ENCODE peak calls at places on chromosomes 2 and 18, in four cellular contexts. J is colonic mucosa, L is fibroblast of pulmonary artery, U is A673. H is an unnamed sample.

GRCh38 chr18:48418409-48419267 is 9.5 kb upstream of the ZBTB7C start:
- DNase-seq in J (no peak), L (no peak), U (no peak), H (no peak)

GRCh38 chr2:197383825-197384224 is 51.0 kb downstream of the SF3B1 start:
- DNase-seq in J (no peak), L (no peak), U (no peak), H (no peak)

GRCh38 chr2:103435010-103435409 is 673.2 kb downstream of the TMEM182 start:
- DNase-seq in J (no peak), L (no peak), U (no peak), H (peak)

GRCh38 chr2:200168641-200169265 is 137.7 kb upstream of the SPATS2L start:
- DNase-seq in J (no peak), L (no peak), U (no peak), H (no peak)

GRCh38 chr2:161982548-161982947 is 91.5 kb downstream of the DPP4 start:
- DNase-seq in J (peak), L (no peak), U (no peak), H (no peak)

GRCh38 chr18:79411614-79412526 is 16.1 kb downstream of the NFATC1 start:
- DNase-seq in J (no peak), L (no peak), U (no peak), H (no peak)

GRCh38 chr2:79585701-79586428 is 73.0 kb downstream of the CTNNA2 start:
- DNase-seq in J (no peak), L (no peak), U (no peak), H (peak)

GRCh38 chr2:170002096-170002495 is 174.8 kb downstream of the UBR3 start:
- DNase-seq in J (no peak), L (no peak), U (no peak), H (no peak)

GRCh38 chr18:13500227-13500865 is 226.0 kb downstream of the FAM210A start:
- DNase-seq in J (no peak), L (peak), U (peak), H (peak)

GRCh38 chr2:69946351-69947077 is 14.9 kb downstream of the ASPRV1 start:
- DNase-seq in J (no peak), L (peak), U (no peak), H (peak)

GRCh38 chr2:855177-855576 is 95.5 kb upstream of the SNTG2 start:
- DNase-seq in J (no peak), L (no peak), U (peak), H (peak)

GRCh38 chr2:10264506-10265327 is 38.0 kb upstream of the HPCAL1 start:
- DNase-seq in J (no peak), L (no peak), U (no peak), H (no peak)

GRCh38 chr2:25467743-25468142 is 126.0 kb upstream of the DNMT3A start:
- DNase-seq in J (no peak), L (no peak), U (no peak), H (no peak)

GRCh38 chr2:217535940-217536339 is 466.9 kb downstream of the TNS1 start:
- DNase-seq in J (no peak), L (no peak), U (no peak), H (no peak)

GRCh38 chr2:62036761-62037250 is 131.3 kb downstream of the COMMD1 start:
- DNase-seq in J (no peak), L (no peak), U (no peak), H (no peak)

GRCh38 chr2:75705921-75706320 is 4.8 kb downstream of the GCFC2 start:
- DNase-seq in J (no peak), L (peak), U (no peak), H (peak)

GRCh38 chr2:236485519-236485918 is 84.1 kb upstream of the ACKR3 start:
- DNase-seq in J (no peak), L (no peak), U (no peak), H (no peak)

GRCh38 chr18:68679531-68679930 is 35.4 kb downstream of the TMX3 start:
- DNase-seq in J (no peak), L (peak), U (no peak), H (peak)

GRCh38 chr2:237694423-237695194 is 67.2 kb downstream of the LRRFIP1 start:
- DNase-seq in J (no peak), L (no peak), U (no peak), H (no peak)
- H3K4me3 ChIP-seq in J (peak), L (peak), U (peak), H (peak)

GRCh38 chr2:55419514-55420243 is at the start of gene CCDC88A:
- DNase-seq in J (peak), L (peak), U (peak), H (peak)
- TF ChIP-seq CTCF in J (no peak), L (peak), U (peak), H (peak)

GRCh38 chr2:177262137-177262536 is 2.4 kb downstream of the NFE2L2 start:
- DNase-seq in J (peak), L (no peak), U (no peak), H (no peak)

GRCh38 chr2:177262958-177263450 is 1.5 kb downstream of the NFE2L2 start:
- DNase-seq in J (no peak), L (no peak), U (no peak), H (no peak)

GRCh38 chr2:177261115-177261779 is 3.3 kb downstream of the NFE2L2 start:
- DNase-seq in J (peak), L (no peak), U (no peak), H (no peak)

GRCh38 chr2:177258059-177258458 is 6.5 kb downstream of the NFE2L2 start:
- DNase-seq in J (no peak), L (no peak), U (no peak), H (no peak)

GRCh38 chr2:177260398-177260797 is 4.1 kb downstream of the NFE2L2 start:
- DNase-seq in J (no peak), L (no peak), U (no peak), H (no peak)
- H3K4me3 ChIP-seq in J (no peak), L (peak), U (no peak), H (peak)

GRCh38 chr2:30213326-30213725 is 18.0 kb upstream of the LBH start:
- DNase-seq in J (no peak), L (no peak), U (no peak), H (no peak)
- TF ChIP-seq CTCF in J (no peak), L (no peak), U (no peak), H (no peak)

GRCh38 chr2:72149556-72150156 is 2.0 kb upstream of the CYP26B1 start:
- DNase-seq in J (no peak), L (no peak), U (peak), H (no peak)
- H3K4me3 ChIP-seq in J (peak), L (peak), U (peak), H (peak)

GRCh38 chr2:216279459-216279858 is 92.8 kb downstream of the MARCHF4 start:
- DNase-seq in J (no peak), L (peak), U (no peak), H (no peak)

GRCh38 chr2:216279011-216279410 is 93.3 kb downstream of the MARCHF4 start:
- DNase-seq in J (no peak), L (peak), U (no peak), H (no peak)

GRCh38 chr2:216275890-216276289 is 96.4 kb downstream of the MARCHF4 start:
- DNase-seq in J (no peak), L (no peak), U (no peak), H (no peak)

GRCh38 chr2:216274194-216274593 is 98.1 kb downstream of the MARCHF4 start:
- DNase-seq in J (no peak), L (peak), U (no peak), H (peak)
- TF ChIP-seq CTCF in J (no peak), L (no peak), U (no peak), H (no peak)